ENCODE peak calls at places on chromosomes 13 and 19, in five cellular contexts. J is colonic mucosa, Z is ascending aorta, N is left ventricle myocardium inferior, Q is fibroblast of lung. U is an unnamed sample.

GRCh38 chr19:37551123-37551993 is 43.2 kb downstream of the ZNF571 start:
- DNase-seq in N (peak), J (peak), Z (no peak), Q (peak), U (peak)

GRCh38 chr13:50483416-50483815 is 360.1 kb downstream of the DLEU7 start:
- DNase-seq in Z (no peak), J (no peak), Q (no peak), N (no peak), U (no peak)

GRCh38 chr19:41940443-41941409 is 12.5 kb upstream of the ERFL start:
- DNase-seq in N (no peak), Z (no peak), Q (no peak), J (no peak), U (no peak)

GRCh38 chr19:35320285-35320706 is 8.7 kb upstream of the CD22 start:
- DNase-seq in Z (no peak), J (no peak), Q (no peak), N (no peak), U (no peak)

GRCh38 chr19:55647732-55648656 is at the start of gene CCDC106:
- DNase-seq in Q (peak), N (peak), J (peak), Z (peak), U (peak)

GRCh38 chr13:40116008-40116407 is 460.5 kb downstream of the COG6 start:
- DNase-seq in Z (peak), N (no peak), J (peak), Q (peak), U (peak)

GRCh38 chr13:44573790-44574465 is 2.2 kb downstream of the TSC22D1 start:
- DNase-seq in Z (no peak), J (no peak), N (no peak), Q (peak), U (peak)

GRCh38 chr19:2271516-2272103 is 10.4 kb downstream of the PEAK3 start:
- DNase-seq in Q (peak), N (no peak), J (no peak), Z (peak), U (peak)

GRCh38 chr13:111626371-111627305 is 306.2 kb downstream of the TEX29 start:
- DNase-seq in N (peak), Q (no peak), Z (no peak), J (no peak), U (no peak)

GRCh38 chr19:48258350-48258749 is 2.6 kb upstream of the CARD8 start:
- DNase-seq in Q (no peak), J (no peak), Z (no peak), N (no peak), U (peak)

GRCh38 chr13:50230365-50230978 is 215.2 kb downstream of the KCNRG start:
- DNase-seq in Z (no peak), N (no peak), J (no peak), Q (peak), U (peak)

GRCh38 chr19:48600679-48601382 is 5.7 kb upstream of the SPACA4 start:
- DNase-seq in Q (no peak), J (no peak), Z (no peak), N (no peak), U (no peak)

GRCh38 chr19:11447347-11448262 is 12.2 kb downstream of the PRKCSH start:
- DNase-seq in N (no peak), Q (no peak), J (no peak), Z (no peak), U (no peak)

GRCh38 chr19:38685666-38686529 is 38.4 kb downstream of the ACTN4 start:
- DNase-seq in J (no peak), N (no peak), Z (no peak), Q (peak), U (peak)

GRCh38 chr19:17797397-17798201 is 2.7 kb downstream of the B3GNT3 start:
- DNase-seq in J (peak), Q (no peak), Z (no peak), N (no peak), U (no peak)
- H3K4me3 ChIP-seq in J (peak), Q (no peak), Z (no peak), N (no peak), U (no peak)

GRCh38 chr19:17997969-17998826 is 9.8 kb upstream of the ARRDC2 start:
- DNase-seq in Z (no peak), N (no peak), Q (peak), J (no peak), U (no peak)
- TF ChIP-seq CTCF in Z (peak), N (no peak), Q (no peak), J (peak), U (peak)

DNA sequence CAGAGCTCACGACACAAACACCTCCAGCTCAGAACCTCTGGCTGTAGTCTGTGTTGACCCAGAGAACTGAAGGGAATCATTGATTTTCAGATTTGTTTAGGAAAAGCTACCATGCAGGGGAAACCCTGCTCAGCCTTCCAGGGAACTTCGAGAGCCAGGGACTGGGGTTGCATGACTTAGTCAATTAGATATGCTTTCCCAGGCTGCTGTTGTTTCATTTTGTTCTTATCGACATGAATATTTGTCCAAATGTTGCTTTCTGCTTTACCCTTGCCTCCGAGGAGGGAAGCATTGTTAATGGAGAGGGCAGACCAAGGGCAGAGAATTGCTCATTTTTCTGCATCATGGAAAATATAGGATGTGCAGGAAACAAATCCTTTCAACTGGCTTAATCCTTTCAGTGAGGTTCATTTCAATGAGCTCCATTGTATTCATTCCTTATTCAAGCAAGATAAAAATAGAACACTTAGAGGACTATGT is 82.5 kb downstream of the KLF5 start:
- DNase-seq in Z (no peak), J (no peak), Q (peak), N (no peak), U (peak)
- H3K4me3 ChIP-seq in Z (no peak), J (no peak), Q (no peak), N (peak), U (peak)

DNA sequence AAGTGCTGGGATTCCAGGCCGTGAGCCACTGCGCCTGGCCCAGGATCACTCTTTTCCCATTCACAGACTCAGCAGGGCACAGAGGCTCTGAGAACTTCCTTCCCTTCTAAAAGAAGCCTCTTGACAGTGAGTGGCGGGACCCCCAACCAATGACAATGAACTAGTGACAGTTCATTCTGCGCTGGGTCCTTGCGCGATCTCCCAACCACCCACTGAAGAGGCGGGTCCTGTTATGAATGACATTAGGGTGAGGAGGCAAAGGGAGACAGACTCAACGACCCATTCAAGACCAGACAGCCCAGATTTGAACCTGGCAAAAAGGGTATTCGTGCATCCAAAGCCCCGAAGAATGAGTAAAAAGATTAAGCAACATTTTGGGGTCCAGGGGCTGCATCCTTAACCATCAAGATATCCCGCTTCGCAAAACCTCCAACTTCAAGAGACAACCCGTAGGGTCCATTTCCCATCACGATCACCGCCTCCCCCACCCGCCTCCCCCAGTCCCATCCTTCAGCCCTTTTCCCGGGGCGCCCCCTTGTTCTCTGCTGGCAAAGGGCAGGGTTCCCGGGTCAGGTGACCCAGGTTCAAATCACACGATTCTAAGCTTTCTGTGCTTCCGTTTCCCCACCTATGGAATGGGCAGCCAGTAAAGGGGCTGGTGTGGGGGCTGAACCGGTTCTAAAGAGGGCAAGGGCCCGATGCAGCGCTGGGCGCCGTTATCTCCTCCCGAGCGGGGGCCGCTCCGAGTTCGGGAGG is 719 bp downstream of the SUGP2 start:
- DNase-seq in Q (peak), Z (peak), J (peak), N (peak), U (peak)
- TF ChIP-seq CTCF in Q (no peak), Z (no peak), J (no peak), N (no peak), U (no peak)

DNA sequence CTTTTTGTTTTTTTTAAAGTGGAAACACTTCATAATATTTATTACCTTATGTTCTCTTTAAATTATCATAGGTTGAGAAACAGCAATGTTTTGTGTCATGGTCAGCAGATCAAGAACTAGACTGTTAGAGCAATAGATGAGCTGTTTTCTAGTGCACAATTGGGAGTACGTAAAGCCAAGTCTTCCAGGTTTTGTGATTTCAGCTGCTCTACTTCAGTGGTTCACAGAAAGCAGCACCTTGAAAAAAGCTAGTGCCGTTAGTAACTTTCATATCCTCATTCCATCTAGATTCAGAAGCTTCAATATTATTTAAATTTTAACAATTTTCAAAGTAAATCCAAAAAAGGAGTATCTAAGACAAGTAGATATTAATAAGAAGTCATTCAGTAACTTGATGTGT is 1.9 kb downstream of the GPR18 start:
- DNase-seq in Z (no peak), Q (no peak), J (no peak), N (no peak), U (no peak)
- H3K4me3 ChIP-seq in Z (no peak), Q (no peak), J (no peak), N (no peak), U (no peak)

GRCh38 chr19:6343462-6343861 is 10.1 kb upstream of the ACER1 start:
- DNase-seq in Z (no peak), N (no peak), Q (no peak), J (no peak), U (no peak)

GRCh38 chr19:6334490-6335285 is 1.3 kb upstream of the ACER1 start:
- DNase-seq in N (no peak), J (no peak), Z (no peak), Q (no peak), U (no peak)

DNA sequence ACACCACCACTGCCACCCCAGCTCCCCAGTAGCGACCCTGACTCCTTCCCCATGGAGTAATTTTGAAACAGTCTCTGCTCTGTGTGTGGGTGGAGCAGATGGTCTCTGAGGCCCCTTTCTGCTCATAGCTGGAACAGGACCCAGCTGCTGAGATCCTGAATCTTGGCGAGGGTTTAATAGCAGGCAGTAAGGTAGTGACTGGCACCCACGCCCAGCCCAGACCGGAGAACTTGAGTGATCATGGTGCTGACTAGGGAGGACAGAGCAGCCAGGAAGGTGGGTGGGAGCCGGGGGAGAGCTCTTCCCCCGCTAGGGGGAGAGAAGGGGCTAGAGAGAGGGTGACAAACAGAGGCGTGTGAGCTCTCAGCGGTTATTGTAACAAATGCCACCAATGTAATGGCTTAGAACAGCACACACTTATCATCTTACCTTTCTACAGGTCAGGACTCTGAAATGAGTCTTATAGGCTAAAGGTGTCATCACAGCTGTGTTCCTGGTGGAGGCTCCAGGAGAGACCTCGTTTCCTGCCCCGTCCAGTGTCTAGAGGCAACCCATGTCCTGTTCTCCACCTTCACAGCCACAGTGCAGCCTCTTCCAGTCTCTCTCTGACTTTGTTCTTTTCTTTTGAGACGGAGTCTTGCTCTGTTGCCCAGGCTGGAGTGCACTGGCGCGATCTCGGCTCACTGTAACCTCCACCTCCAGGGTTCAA is 7.2 kb upstream of the ACER1 start:
- DNase-seq in Q (no peak), N (no peak), Z (no peak), J (no peak), U (no peak)
- TF ChIP-seq CTCF in Q (no peak), N (no peak), Z (no peak), J (no peak), U (no peak)

DNA sequence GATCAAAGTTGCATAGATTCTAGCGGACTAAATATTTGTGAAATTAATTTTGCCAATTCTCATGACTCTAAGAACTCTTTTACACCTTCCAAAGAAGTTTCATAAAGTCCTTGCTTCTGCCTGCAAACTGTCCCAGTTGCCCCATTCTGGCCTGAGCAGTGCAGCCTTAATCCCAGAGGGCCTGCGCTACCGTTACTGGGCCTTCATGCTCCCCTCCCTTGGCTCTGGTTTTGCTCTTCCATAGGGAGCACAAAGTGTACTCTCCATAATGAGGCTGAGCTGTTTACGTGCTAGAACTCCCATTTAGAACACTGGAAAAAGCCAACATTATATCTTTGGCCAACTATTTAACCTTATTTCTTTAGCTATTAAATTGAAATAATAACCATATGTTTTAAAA is 2.1 kb downstream of the MTIF3 start:
- DNase-seq in Q (no peak), J (no peak), Z (no peak), N (no peak), U (no peak)
- H3K4me3 ChIP-seq in Q (no peak), J (no peak), Z (no peak), N (peak), U (no peak)

DNA sequence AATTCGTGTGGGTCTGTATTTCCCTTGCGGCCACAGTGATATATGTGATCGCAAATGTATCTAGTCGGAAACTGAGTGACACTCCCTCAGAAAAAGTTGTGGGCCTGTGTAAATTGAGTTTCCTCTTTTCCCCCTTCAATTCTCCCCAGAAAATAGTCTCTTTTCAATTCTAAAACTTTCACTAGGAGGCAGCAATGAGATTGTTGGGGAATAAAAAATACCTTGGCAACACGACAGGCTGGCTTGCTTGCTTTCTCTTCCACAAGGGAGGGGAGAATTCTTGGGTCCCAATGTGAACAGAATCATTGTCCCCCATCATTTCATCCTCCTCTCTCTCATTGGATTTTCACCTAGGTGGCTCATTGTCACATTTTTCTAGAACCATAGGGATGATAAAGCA is 3.7 kb upstream of the SOX21 start:
- DNase-seq in J (no peak), Q (no peak), N (no peak), Z (no peak), U (no peak)
- TF ChIP-seq CTCF in J (no peak), Q (peak), N (no peak), Z (no peak), U (peak)

U was measured in fibroblast of pulmonary artery.